ENCODE peak calls at places on chromosomes 7 and 10, in five cellular contexts. One of them, this sample, is unnamed. For H3K4me1, the result is how much of the 10 kb centered on the place peaks cover.

GRCh38 chr10:132068431-132069121 is 2.8 kb downstream of the JAKMIP3 start:
- DNase-seq in breast epithelium: no peak
- DNase-seq in IMR-90: no peak
- DNase-seq in heart left ventricle: no peak
- DNase-seq in CD4-positive, CD25-positive, alpha-beta regulatory T cell: no peak
- DNase-seq in this sample: no peak

GRCh38 chr10:43843331-43844101 is 194.8 kb upstream of the ZNF32 start:
- DNase-seq in CD4-positive, CD25-positive, alpha-beta regulatory T cell: no peak
- DNase-seq in breast epithelium: peak
- DNase-seq in heart left ventricle: peak
- DNase-seq in IMR-90: peak
- DNase-seq in this sample: peak

GRCh38 chr7:4144171-4144701 is 537.9 kb upstream of the FOXK1 start:
- DNase-seq in heart left ventricle: no peak
- DNase-seq in CD4-positive, CD25-positive, alpha-beta regulatory T cell: no peak
- DNase-seq in IMR-90: no peak
- DNase-seq in breast epithelium: no peak
- DNase-seq in this sample: no peak

GRCh38 chr7:28347964-28348363 is 64.4 kb upstream of the CREB5 start:
- DNase-seq in breast epithelium: no peak
- DNase-seq in CD4-positive, CD25-positive, alpha-beta regulatory T cell: no peak
- DNase-seq in IMR-90: peak
- DNase-seq in heart left ventricle: peak
- DNase-seq in this sample: no peak

GRCh38 chr10:77692782-77693181 is 55.2 kb upstream of the KCNMA1 start:
- DNase-seq in CD4-positive, CD25-positive, alpha-beta regulatory T cell: no peak
- DNase-seq in IMR-90: peak
- DNase-seq in heart left ventricle: no peak
- DNase-seq in breast epithelium: no peak
- DNase-seq in this sample: no peak

GRCh38 chr10:46558411-46559185 is 2.1 kb upstream of the GPRIN2 start:
- DNase-seq in CD4-positive, CD25-positive, alpha-beta regulatory T cell: no peak
- DNase-seq in IMR-90: no peak
- DNase-seq in heart left ventricle: peak
- DNase-seq in breast epithelium: peak
- DNase-seq in this sample: peak

GRCh38 chr10:49299816-49300139 is 808 bp downstream of the C10orf71 start:
- DNase-seq in heart left ventricle: no peak
- DNase-seq in CD4-positive, CD25-positive, alpha-beta regulatory T cell: no peak
- DNase-seq in IMR-90: no peak
- DNase-seq in breast epithelium: no peak
- DNase-seq in this sample: no peak

GRCh38 chr7:23462846-23463245 is 7.4 kb downstream of the IGF2BP3 start:
- DNase-seq in IMR-90: peak
- DNase-seq in breast epithelium: no peak
- DNase-seq in CD4-positive, CD25-positive, alpha-beta regulatory T cell: peak
- DNase-seq in heart left ventricle: no peak
- DNase-seq in this sample: no peak

GRCh38 chr10:113751116-113751728 is at the start of gene PLEKHS1:
- DNase-seq in IMR-90: no peak
- DNase-seq in CD4-positive, CD25-positive, alpha-beta regulatory T cell: no peak
- DNase-seq in breast epithelium: peak
- DNase-seq in heart left ventricle: no peak
- DNase-seq in this sample: no peak

GRCh38 chr7:35694161-35694783 is 663 bp downstream of the HERPUD2 start:
- DNase-seq in CD4-positive, CD25-positive, alpha-beta regulatory T cell: no peak
- DNase-seq in IMR-90: peak
- DNase-seq in breast epithelium: no peak
- DNase-seq in heart left ventricle: peak
- DNase-seq in this sample: no peak

GRCh38 chr10:93719901-93720300 is 17.5 kb upstream of the FRA10AC1 start:
- DNase-seq in IMR-90: no peak
- DNase-seq in breast epithelium: no peak
- DNase-seq in heart left ventricle: no peak
- DNase-seq in CD4-positive, CD25-positive, alpha-beta regulatory T cell: no peak
- DNase-seq in this sample: no peak

GRCh38 chr7:4249241-4249640 is 432.9 kb upstream of the FOXK1 start:
- DNase-seq in CD4-positive, CD25-positive, alpha-beta regulatory T cell: no peak
- DNase-seq in breast epithelium: no peak
- DNase-seq in heart left ventricle: no peak
- DNase-seq in IMR-90: no peak
- DNase-seq in this sample: no peak

GRCh38 chr7:130683026-130683425 is 3.3 kb downstream of the TSGA13 start:
- DNase-seq in CD4-positive, CD25-positive, alpha-beta regulatory T cell: no peak
- DNase-seq in breast epithelium: no peak
- DNase-seq in heart left ventricle: no peak
- DNase-seq in IMR-90: no peak
- DNase-seq in this sample: no peak

GRCh38 chr7:68015098-68015497 is 1018.5 kb downstream of the TYW1 start:
- DNase-seq in heart left ventricle: no peak
- DNase-seq in IMR-90: no peak
- DNase-seq in breast epithelium: no peak
- DNase-seq in CD4-positive, CD25-positive, alpha-beta regulatory T cell: no peak
- DNase-seq in this sample: no peak

GRCh38 chr10:3761111-3761686 is 23.8 kb downstream of the KLF6 start:
- DNase-seq in breast epithelium: no peak
- DNase-seq in IMR-90: peak
- DNase-seq in CD4-positive, CD25-positive, alpha-beta regulatory T cell: peak
- DNase-seq in heart left ventricle: no peak
- DNase-seq in this sample: no peak

DNA sequence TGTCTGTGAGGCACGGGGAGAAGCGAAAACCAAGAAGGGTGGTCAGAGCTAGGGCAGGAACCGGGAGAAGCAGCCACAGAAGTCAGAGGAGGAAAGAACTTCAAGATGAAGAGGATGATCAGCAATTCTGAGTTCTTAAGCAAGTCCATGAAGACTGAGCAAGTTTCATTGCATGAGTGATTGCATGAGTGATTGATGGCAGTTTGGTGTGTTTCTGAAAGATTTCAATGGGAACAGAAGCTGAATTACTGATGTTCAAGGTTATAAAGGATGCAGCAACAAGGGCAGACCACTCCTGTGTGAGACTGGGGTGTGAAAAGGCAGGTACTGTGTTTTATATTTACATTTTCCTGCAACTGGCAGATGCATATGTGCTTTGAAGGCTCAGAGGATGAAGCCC is 35.4 kb downstream of the CCNY start:
- DNase-seq in IMR-90: no peak
- DNase-seq in CD4-positive, CD25-positive, alpha-beta regulatory T cell: no peak
- DNase-seq in breast epithelium: no peak
- DNase-seq in heart left ventricle: no peak
- DNase-seq in this sample: no peak
- H3K4me1 ChIP-seq in IMR-90: under half
- H3K4me1 ChIP-seq in CD4-positive, CD25-positive, alpha-beta regulatory T cell: under half
- H3K4me1 ChIP-seq in breast epithelium: under half
- H3K4me1 ChIP-seq in heart left ventricle: under half
- H3K4me1 ChIP-seq in this sample: under half

GRCh38 chr10:89001024-89001423 is 10.4 kb downstream of the FAS start:
- DNase-seq in IMR-90: no peak
- DNase-seq in breast epithelium: no peak
- DNase-seq in heart left ventricle: no peak
- DNase-seq in CD4-positive, CD25-positive, alpha-beta regulatory T cell: peak
- DNase-seq in this sample: no peak
- H3K4me3 ChIP-seq in IMR-90: no peak
- H3K4me3 ChIP-seq in breast epithelium: peak
- H3K4me3 ChIP-seq in heart left ventricle: peak
- H3K4me3 ChIP-seq in CD4-positive, CD25-positive, alpha-beta regulatory T cell: peak
- H3K4me3 ChIP-seq in this sample: peak

DNA sequence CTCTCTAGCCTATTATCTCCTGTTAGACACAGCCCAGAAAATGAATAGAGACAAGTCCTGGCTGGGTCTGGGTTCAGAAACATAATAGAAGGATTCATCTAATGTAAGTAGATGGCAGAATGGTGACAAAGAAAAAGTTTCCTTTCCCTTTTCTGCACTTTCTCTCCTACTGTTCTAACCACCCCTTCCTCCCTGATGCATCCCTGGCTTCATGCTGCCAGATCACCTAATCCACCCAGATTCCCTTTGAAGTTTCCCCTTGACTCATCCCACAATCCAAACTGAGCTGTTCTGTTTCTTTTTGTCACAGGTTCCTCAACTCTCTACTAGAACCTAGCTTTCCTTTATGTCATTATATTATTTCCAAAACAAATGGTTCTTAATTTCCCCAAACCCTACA is 1.1 kb upstream of the MACC1 start:
- DNase-seq in breast epithelium: no peak
- DNase-seq in IMR-90: no peak
- DNase-seq in CD4-positive, CD25-positive, alpha-beta regulatory T cell: no peak
- DNase-seq in heart left ventricle: no peak
- DNase-seq in this sample: no peak
- H3K27ac ChIP-seq in breast epithelium: peak
- H3K27ac ChIP-seq in IMR-90: peak
- H3K27ac ChIP-seq in CD4-positive, CD25-positive, alpha-beta regulatory T cell: no peak
- H3K27ac ChIP-seq in heart left ventricle: no peak
- H3K27ac ChIP-seq in this sample: no peak

GRCh38 chr10:97686962-97687784 is at the start of gene AVPI1:
- DNase-seq in breast epithelium: peak
- DNase-seq in IMR-90: peak
- DNase-seq in heart left ventricle: peak
- DNase-seq in CD4-positive, CD25-positive, alpha-beta regulatory T cell: peak
- DNase-seq in this sample: peak
- H3K4me1 ChIP-seq in breast epithelium: under half
- H3K4me1 ChIP-seq in IMR-90: under half
- H3K4me1 ChIP-seq in heart left ventricle: under half
- H3K4me1 ChIP-seq in CD4-positive, CD25-positive, alpha-beta regulatory T cell: under half
- H3K4me1 ChIP-seq in this sample: under half

GRCh38 chr7:95433129-95433528 is 1.7 kb downstream of the PON2 start:
- DNase-seq in CD4-positive, CD25-positive, alpha-beta regulatory T cell: no peak
- DNase-seq in heart left ventricle: no peak
- DNase-seq in breast epithelium: no peak
- DNase-seq in IMR-90: no peak
- DNase-seq in this sample: no peak

GRCh38 chr7:95432606-95433005 is 2.2 kb downstream of the PON2 start:
- DNase-seq in CD4-positive, CD25-positive, alpha-beta regulatory T cell: no peak
- DNase-seq in IMR-90: no peak
- DNase-seq in heart left ventricle: no peak
- DNase-seq in breast epithelium: no peak
- DNase-seq in this sample: no peak

GRCh38 chr7:95435422-95435780 is 573 bp upstream of the PON2 start:
- DNase-seq in breast epithelium: no peak
- DNase-seq in IMR-90: no peak
- DNase-seq in heart left ventricle: peak
- DNase-seq in CD4-positive, CD25-positive, alpha-beta regulatory T cell: no peak
- DNase-seq in this sample: peak

GRCh38 chr7:95434501-95435421 is at the start of gene PON2:
- DNase-seq in breast epithelium: peak
- DNase-seq in CD4-positive, CD25-positive, alpha-beta regulatory T cell: peak
- DNase-seq in heart left ventricle: peak
- DNase-seq in IMR-90: peak
- DNase-seq in this sample: peak

DNA sequence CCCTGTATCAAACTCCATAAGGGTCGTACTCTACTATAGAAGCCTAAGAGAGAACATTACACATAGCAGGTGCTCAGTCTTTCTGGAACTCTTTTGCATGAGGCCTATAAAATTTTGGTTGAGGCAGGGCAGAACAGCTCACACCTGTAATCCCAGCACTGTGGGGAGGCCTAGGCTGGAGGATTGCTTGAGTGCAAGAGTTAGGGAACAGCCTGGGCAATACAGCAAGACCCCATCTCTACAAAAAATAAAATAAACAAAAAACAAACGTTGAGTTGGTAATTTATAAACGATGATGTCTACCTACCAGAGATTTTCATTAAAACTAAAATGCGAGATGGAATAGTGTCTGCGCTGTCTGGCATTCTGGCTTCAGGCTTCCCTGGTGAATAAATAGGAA is 876 bp downstream of the PON2 start:
- DNase-seq in heart left ventricle: no peak
- DNase-seq in breast epithelium: no peak
- DNase-seq in CD4-positive, CD25-positive, alpha-beta regulatory T cell: no peak
- DNase-seq in IMR-90: no peak
- DNase-seq in this sample: no peak
- H3K4me3 ChIP-seq in heart left ventricle: peak
- H3K4me3 ChIP-seq in breast epithelium: peak
- H3K4me3 ChIP-seq in CD4-positive, CD25-positive, alpha-beta regulatory T cell: no peak
- H3K4me3 ChIP-seq in IMR-90: peak
- H3K4me3 ChIP-seq in this sample: peak

GRCh38 chr7:151062399-151063211 is 3.2 kb downstream of the SLC4A2 start:
- DNase-seq in breast epithelium: no peak
- DNase-seq in CD4-positive, CD25-positive, alpha-beta regulatory T cell: no peak
- DNase-seq in IMR-90: peak
- DNase-seq in heart left ventricle: no peak
- DNase-seq in this sample: no peak
- H3K27ac ChIP-seq in breast epithelium: peak
- H3K27ac ChIP-seq in CD4-positive, CD25-positive, alpha-beta regulatory T cell: no peak
- H3K27ac ChIP-seq in IMR-90: peak
- H3K27ac ChIP-seq in heart left ventricle: peak
- H3K27ac ChIP-seq in this sample: peak

GRCh38 chr7:55568613-55569268 is 3.6 kb downstream of the VOPP1 start:
- DNase-seq in heart left ventricle: no peak
- DNase-seq in CD4-positive, CD25-positive, alpha-beta regulatory T cell: no peak
- DNase-seq in breast epithelium: no peak
- DNase-seq in IMR-90: peak
- DNase-seq in this sample: no peak
- H3K4me1 ChIP-seq in heart left ventricle: under half
- H3K4me1 ChIP-seq in CD4-positive, CD25-positive, alpha-beta regulatory T cell: half or more
- H3K4me1 ChIP-seq in breast epithelium: under half
- H3K4me1 ChIP-seq in IMR-90: under half
- H3K4me1 ChIP-seq in this sample: under half

GRCh38 chr10:112224933-112225529 is 41.5 kb upstream of the GPAM start:
- DNase-seq in breast epithelium: no peak
- DNase-seq in heart left ventricle: no peak
- DNase-seq in IMR-90: no peak
- DNase-seq in CD4-positive, CD25-positive, alpha-beta regulatory T cell: no peak
- DNase-seq in this sample: no peak
- H3K4me3 ChIP-seq in breast epithelium: no peak
- H3K4me3 ChIP-seq in heart left ventricle: no peak
- H3K4me3 ChIP-seq in IMR-90: no peak
- H3K4me3 ChIP-seq in CD4-positive, CD25-positive, alpha-beta regulatory T cell: no peak
- H3K4me3 ChIP-seq in this sample: no peak

DNA sequence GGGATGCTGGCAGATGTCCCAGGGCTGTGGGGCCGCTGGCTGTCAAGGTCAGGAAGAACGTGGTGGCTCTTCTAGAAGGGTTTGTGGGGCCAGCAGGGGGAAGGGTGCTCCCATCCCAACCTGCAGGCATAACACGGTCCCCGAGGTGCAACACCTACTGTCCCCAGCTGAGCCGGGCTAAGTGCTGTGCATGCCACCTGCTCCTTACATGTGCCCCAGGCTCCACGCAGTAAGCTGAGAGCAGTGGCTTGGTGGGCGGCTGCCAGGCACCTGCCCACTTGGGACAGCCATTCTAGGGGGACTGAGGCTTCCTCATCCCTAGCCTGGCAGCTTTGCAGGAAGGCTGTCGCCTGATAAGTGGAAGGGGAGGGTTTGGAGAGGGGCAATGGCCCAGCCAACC is 14.2 kb upstream of the ZNF735 start:
- DNase-seq in heart left ventricle: no peak
- DNase-seq in IMR-90: no peak
- DNase-seq in breast epithelium: no peak
- DNase-seq in CD4-positive, CD25-positive, alpha-beta regulatory T cell: no peak
- DNase-seq in this sample: no peak
- H3K27ac ChIP-seq in heart left ventricle: no peak
- H3K27ac ChIP-seq in IMR-90: no peak
- H3K27ac ChIP-seq in breast epithelium: no peak
- H3K27ac ChIP-seq in CD4-positive, CD25-positive, alpha-beta regulatory T cell: no peak
- H3K27ac ChIP-seq in this sample: no peak